ENCODE peak calls at places on chromosome 11, in ten cellular contexts. One of them, this sample, is unnamed.

GRCh38 chr11:16125796-16126195 is 230.6 kb downstream of the SOX6 start:
- DNase-seq in left cardiac atrium: no peak
- DNase-seq in HuH-7.5: no peak
- DNase-seq in activated naive CD8-positive, alpha-beta T cell treated with anti-CD3 and anti-CD28 coated beads, Interleukin-2, amount 50 U/mL, for 24 hours: no peak
- DNase-seq in anterior cingulate cortex: no peak
- DNase-seq in RPMI7951: no peak
- DNase-seq in amniotic stem cell: no peak
- DNase-seq in adipocyte: no peak
- DNase-seq in stimulated activated naive CD8-positive, alpha-beta T cell treated with anti-CD3 and anti-CD28 coated beads, Interleukin-15, amount 100 ng/mL, for 72 hours: no peak
- DNase-seq in NCI-H1930: no peak
- DNase-seq in this sample: no peak

GRCh38 chr11:47856186-47856585 is 8.0 kb upstream of the NUP160 start:
- DNase-seq in left cardiac atrium: no peak
- DNase-seq in HuH-7.5: no peak
- DNase-seq in activated naive CD8-positive, alpha-beta T cell treated with anti-CD3 and anti-CD28 coated beads, Interleukin-2, amount 50 U/mL, for 24 hours: no peak
- DNase-seq in anterior cingulate cortex: no peak
- DNase-seq in RPMI7951: peak
- DNase-seq in amniotic stem cell: no peak
- DNase-seq in adipocyte: no peak
- DNase-seq in stimulated activated naive CD8-positive, alpha-beta T cell treated with anti-CD3 and anti-CD28 coated beads, Interleukin-15, amount 100 ng/mL, for 72 hours: no peak
- DNase-seq in NCI-H1930: no peak
- DNase-seq in this sample: no peak

GRCh38 chr11:78032090-78032489 is 9.0 kb upstream of the KCTD14 start:
- DNase-seq in left cardiac atrium: no peak
- DNase-seq in HuH-7.5: no peak
- DNase-seq in activated naive CD8-positive, alpha-beta T cell treated with anti-CD3 and anti-CD28 coated beads, Interleukin-2, amount 50 U/mL, for 24 hours: no peak
- DNase-seq in anterior cingulate cortex: no peak
- DNase-seq in RPMI7951: no peak
- DNase-seq in amniotic stem cell: no peak
- DNase-seq in adipocyte: no peak
- DNase-seq in stimulated activated naive CD8-positive, alpha-beta T cell treated with anti-CD3 and anti-CD28 coated beads, Interleukin-15, amount 100 ng/mL, for 72 hours: no peak
- DNase-seq in NCI-H1930: no peak
- DNase-seq in this sample: no peak

GRCh38 chr11:44380009-44380313 is 70.0 kb upstream of the ALX4 start:
- DNase-seq in left cardiac atrium: no peak
- DNase-seq in HuH-7.5: no peak
- DNase-seq in activated naive CD8-positive, alpha-beta T cell treated with anti-CD3 and anti-CD28 coated beads, Interleukin-2, amount 50 U/mL, for 24 hours: no peak
- DNase-seq in anterior cingulate cortex: no peak
- DNase-seq in RPMI7951: no peak
- DNase-seq in amniotic stem cell: no peak
- DNase-seq in adipocyte: no peak
- DNase-seq in stimulated activated naive CD8-positive, alpha-beta T cell treated with anti-CD3 and anti-CD28 coated beads, Interleukin-15, amount 100 ng/mL, for 72 hours: no peak
- DNase-seq in NCI-H1930: no peak
- DNase-seq in this sample: no peak

GRCh38 chr11:2269601-2270321 is 627 bp downstream of the ASCL2 start:
- DNase-seq in left cardiac atrium: peak
- DNase-seq in HuH-7.5: no peak
- DNase-seq in activated naive CD8-positive, alpha-beta T cell treated with anti-CD3 and anti-CD28 coated beads, Interleukin-2, amount 50 U/mL, for 24 hours: peak
- DNase-seq in anterior cingulate cortex: no peak
- DNase-seq in RPMI7951: peak
- DNase-seq in amniotic stem cell: no peak
- DNase-seq in adipocyte: peak
- DNase-seq in stimulated activated naive CD8-positive, alpha-beta T cell treated with anti-CD3 and anti-CD28 coated beads, Interleukin-15, amount 100 ng/mL, for 72 hours: peak
- DNase-seq in NCI-H1930: peak
- DNase-seq in this sample: peak

GRCh38 chr11:35515224-35515623 is 10.2 kb downstream of the PAMR1 start:
- DNase-seq in left cardiac atrium: no peak
- DNase-seq in HuH-7.5: no peak
- DNase-seq in activated naive CD8-positive, alpha-beta T cell treated with anti-CD3 and anti-CD28 coated beads, Interleukin-2, amount 50 U/mL, for 24 hours: no peak
- DNase-seq in anterior cingulate cortex: no peak
- DNase-seq in RPMI7951: peak
- DNase-seq in amniotic stem cell: peak
- DNase-seq in adipocyte: peak
- DNase-seq in stimulated activated naive CD8-positive, alpha-beta T cell treated with anti-CD3 and anti-CD28 coated beads, Interleukin-15, amount 100 ng/mL, for 72 hours: no peak
- DNase-seq in NCI-H1930: no peak
- DNase-seq in this sample: peak

GRCh38 chr11:62909107-62909894 is 11.9 kb downstream of the CHRM1 start:
- DNase-seq in left cardiac atrium: peak
- DNase-seq in HuH-7.5: peak
- DNase-seq in activated naive CD8-positive, alpha-beta T cell treated with anti-CD3 and anti-CD28 coated beads, Interleukin-2, amount 50 U/mL, for 24 hours: peak
- DNase-seq in anterior cingulate cortex: peak
- DNase-seq in RPMI7951: peak
- DNase-seq in amniotic stem cell: no peak
- DNase-seq in adipocyte: peak
- DNase-seq in stimulated activated naive CD8-positive, alpha-beta T cell treated with anti-CD3 and anti-CD28 coated beads, Interleukin-15, amount 100 ng/mL, for 72 hours: peak
- DNase-seq in NCI-H1930: no peak
- DNase-seq in this sample: peak

GRCh38 chr11:36002196-36002595 is 58.3 kb downstream of the LDLRAD3 start:
- DNase-seq in left cardiac atrium: no peak
- DNase-seq in HuH-7.5: no peak
- DNase-seq in activated naive CD8-positive, alpha-beta T cell treated with anti-CD3 and anti-CD28 coated beads, Interleukin-2, amount 50 U/mL, for 24 hours: no peak
- DNase-seq in anterior cingulate cortex: peak
- DNase-seq in RPMI7951: peak
- DNase-seq in amniotic stem cell: no peak
- DNase-seq in adipocyte: no peak
- DNase-seq in stimulated activated naive CD8-positive, alpha-beta T cell treated with anti-CD3 and anti-CD28 coated beads, Interleukin-15, amount 100 ng/mL, for 72 hours: no peak
- DNase-seq in NCI-H1930: no peak
- DNase-seq in this sample: no peak

GRCh38 chr11:13962562-13963168 is at the start of gene SPON1:
- DNase-seq in left cardiac atrium: peak
- DNase-seq in HuH-7.5: no peak
- DNase-seq in activated naive CD8-positive, alpha-beta T cell treated with anti-CD3 and anti-CD28 coated beads, Interleukin-2, amount 50 U/mL, for 24 hours: peak
- DNase-seq in anterior cingulate cortex: peak
- DNase-seq in RPMI7951: no peak
- DNase-seq in amniotic stem cell: no peak
- DNase-seq in adipocyte: peak
- DNase-seq in stimulated activated naive CD8-positive, alpha-beta T cell treated with anti-CD3 and anti-CD28 coated beads, Interleukin-15, amount 100 ng/mL, for 72 hours: peak
- DNase-seq in NCI-H1930: peak
- DNase-seq in this sample: peak

GRCh38 chr11:108591893-108592292 is 1.7 kb downstream of the EXPH5 start:
- DNase-seq in left cardiac atrium: no peak
- DNase-seq in HuH-7.5: no peak
- DNase-seq in activated naive CD8-positive, alpha-beta T cell treated with anti-CD3 and anti-CD28 coated beads, Interleukin-2, amount 50 U/mL, for 24 hours: no peak
- DNase-seq in anterior cingulate cortex: no peak
- DNase-seq in RPMI7951: no peak
- DNase-seq in amniotic stem cell: no peak
- DNase-seq in adipocyte: no peak
- DNase-seq in stimulated activated naive CD8-positive, alpha-beta T cell treated with anti-CD3 and anti-CD28 coated beads, Interleukin-15, amount 100 ng/mL, for 72 hours: no peak
- DNase-seq in NCI-H1930: no peak
- DNase-seq in this sample: no peak

GRCh38 chr11:65251476-65251875 is 10.3 kb upstream of the POLA2 start:
- DNase-seq in left cardiac atrium: no peak
- DNase-seq in HuH-7.5: no peak
- DNase-seq in activated naive CD8-positive, alpha-beta T cell treated with anti-CD3 and anti-CD28 coated beads, Interleukin-2, amount 50 U/mL, for 24 hours: no peak
- DNase-seq in anterior cingulate cortex: no peak
- DNase-seq in RPMI7951: no peak
- DNase-seq in amniotic stem cell: no peak
- DNase-seq in adipocyte: peak
- DNase-seq in stimulated activated naive CD8-positive, alpha-beta T cell treated with anti-CD3 and anti-CD28 coated beads, Interleukin-15, amount 100 ng/mL, for 72 hours: no peak
- DNase-seq in NCI-H1930: no peak
- DNase-seq in this sample: peak

GRCh38 chr11:31812392-31813241 is 1.5 kb upstream of the PAX6 start:
- DNase-seq in left cardiac atrium: no peak
- DNase-seq in HuH-7.5: peak
- DNase-seq in activated naive CD8-positive, alpha-beta T cell treated with anti-CD3 and anti-CD28 coated beads, Interleukin-2, amount 50 U/mL, for 24 hours: no peak
- DNase-seq in anterior cingulate cortex: no peak
- DNase-seq in RPMI7951: peak
- DNase-seq in amniotic stem cell: no peak
- DNase-seq in adipocyte: no peak
- DNase-seq in stimulated activated naive CD8-positive, alpha-beta T cell treated with anti-CD3 and anti-CD28 coated beads, Interleukin-15, amount 100 ng/mL, for 72 hours: no peak
- DNase-seq in NCI-H1930: no peak
- DNase-seq in this sample: no peak

GRCh38 chr11:112255075-112255739 is 5.5 kb downstream of the PLET1 start:
- DNase-seq in left cardiac atrium: peak
- DNase-seq in HuH-7.5: no peak
- DNase-seq in activated naive CD8-positive, alpha-beta T cell treated with anti-CD3 and anti-CD28 coated beads, Interleukin-2, amount 50 U/mL, for 24 hours: no peak
- DNase-seq in anterior cingulate cortex: no peak
- DNase-seq in RPMI7951: peak
- DNase-seq in amniotic stem cell: peak
- DNase-seq in adipocyte: peak
- DNase-seq in stimulated activated naive CD8-positive, alpha-beta T cell treated with anti-CD3 and anti-CD28 coated beads, Interleukin-15, amount 100 ng/mL, for 72 hours: no peak
- DNase-seq in NCI-H1930: no peak
- DNase-seq in this sample: peak

GRCh38 chr11:19433367-19433766 is 192.6 kb upstream of the E2F8 start:
- DNase-seq in left cardiac atrium: no peak
- DNase-seq in HuH-7.5: no peak
- DNase-seq in activated naive CD8-positive, alpha-beta T cell treated with anti-CD3 and anti-CD28 coated beads, Interleukin-2, amount 50 U/mL, for 24 hours: no peak
- DNase-seq in anterior cingulate cortex: no peak
- DNase-seq in RPMI7951: no peak
- DNase-seq in amniotic stem cell: no peak
- DNase-seq in adipocyte: no peak
- DNase-seq in stimulated activated naive CD8-positive, alpha-beta T cell treated with anti-CD3 and anti-CD28 coated beads, Interleukin-15, amount 100 ng/mL, for 72 hours: no peak
- DNase-seq in NCI-H1930: no peak
- DNase-seq in this sample: no peak

GRCh38 chr11:27211370-27212127 is 151.5 kb downstream of the CCDC34 start:
- DNase-seq in left cardiac atrium: peak
- DNase-seq in HuH-7.5: no peak
- DNase-seq in activated naive CD8-positive, alpha-beta T cell treated with anti-CD3 and anti-CD28 coated beads, Interleukin-2, amount 50 U/mL, for 24 hours: peak
- DNase-seq in anterior cingulate cortex: no peak
- DNase-seq in RPMI7951: no peak
- DNase-seq in amniotic stem cell: no peak
- DNase-seq in adipocyte: no peak
- DNase-seq in stimulated activated naive CD8-positive, alpha-beta T cell treated with anti-CD3 and anti-CD28 coated beads, Interleukin-15, amount 100 ng/mL, for 72 hours: no peak
- DNase-seq in NCI-H1930: no peak
- DNase-seq in this sample: no peak

GRCh38 chr11:79110796-79111195 is 330.0 kb downstream of the TENM4 start:
- DNase-seq in left cardiac atrium: no peak
- DNase-seq in HuH-7.5: no peak
- DNase-seq in activated naive CD8-positive, alpha-beta T cell treated with anti-CD3 and anti-CD28 coated beads, Interleukin-2, amount 50 U/mL, for 24 hours: no peak
- DNase-seq in anterior cingulate cortex: no peak
- DNase-seq in RPMI7951: no peak
- DNase-seq in amniotic stem cell: no peak
- DNase-seq in adipocyte: no peak
- DNase-seq in stimulated activated naive CD8-positive, alpha-beta T cell treated with anti-CD3 and anti-CD28 coated beads, Interleukin-15, amount 100 ng/mL, for 72 hours: no peak
- DNase-seq in NCI-H1930: no peak
- DNase-seq in this sample: no peak